ENCODE peak calls at places on chromosomes 13 and 19, in six cellular contexts. I, P, W, B, H and O are unnamed samples.

GRCh38 chr19:41350735-41351338 is 2.9 kb downstream of the TGFB1 start:
- DNase-seq in B (no peak), W (no peak), H (no peak), I (peak; percentile 70), P (no peak), O (no peak)

GRCh38 chr13:108326318-108326717 is 56.8 kb downstream of the TNFSF13B start:
- DNase-seq in P (no peak), W (no peak), I (no peak), B (peak; percentile 8), H (peak; percentile 13), O (no peak)

GRCh38 chr19:35128398-35129057 is 6.3 kb downstream of the LGI4 start:
- DNase-seq in W (no peak), I (no peak), B (no peak), H (no peak), P (no peak), O (no peak)

GRCh38 chr13:99043700-99044300 is 65.9 kb upstream of the DOCK9 start:
- DNase-seq in B (no peak), H (no peak), W (no peak), I (no peak), P (no peak), O (no peak)

GRCh38 chr13:83220241-83220640 is 662.0 kb downstream of the SLITRK1 start:
- DNase-seq in P (no peak), H (no peak), I (no peak), B (no peak), W (no peak), O (no peak)

GRCh38 chr19:14511245-14511625 is 7.0 kb downstream of the DNAJB1 start:
- DNase-seq in P (no peak), I (no peak), W (no peak), H (no peak), B (no peak), O (no peak)

GRCh38 chr13:44726214-44726613 is 150.1 kb upstream of the TSC22D1 start:
- DNase-seq in W (no peak), B (no peak), P (no peak), H (no peak), I (no peak), O (no peak)

GRCh38 chr13:58999851-59000250 is 1163.9 kb downstream of the DIAPH3 start:
- DNase-seq in I (no peak), P (no peak), H (no peak), W (no peak), B (no peak), O (no peak)

GRCh38 chr13:75299913-75300862 is 181.8 kb downstream of the TBC1D4 start:
- DNase-seq in W (no peak), I (no peak), H (no peak), P (no peak), B (peak; percentile 67), O (no peak)

GRCh38 chr19:44164673-44165512 is at the start of gene ZNF226:
- DNase-seq in H (peak; percentile 99), W (peak; percentile 52), B (peak; percentile 96), P (peak; percentile 80), I (peak; percentile 87), O (peak; percentile 46)

GRCh38 chr13:25752957-25753540 is 298.8 kb downstream of the SHISA2 start:
- DNase-seq in P (no peak), B (no peak), W (no peak), I (no peak), H (no peak), O (no peak)

GRCh38 chr19:40033989-40034560 is 22.0 kb downstream of the ZNF780B start:
- DNase-seq in B (no peak), H (no peak), P (no peak), W (no peak), I (no peak), O (no peak)

GRCh38 chr13:96967248-96967745 is 27.0 kb downstream of the OXGR1 start:
- DNase-seq in I (peak; percentile 54), W (no peak), H (peak; percentile 25), B (no peak), P (no peak), O (no peak)

GRCh38 chr13:79404361-79404760 is 1.7 kb downstream of the RBM26 start:
- DNase-seq in P (no peak), B (no peak), H (no peak), I (no peak), W (no peak), O (no peak)

GRCh38 chr13:51950722-51951121 is 60.5 kb downstream of the ATP7B start:
- DNase-seq in P (no peak), B (no peak), I (no peak), W (no peak), H (no peak), O (no peak)

GRCh38 chr13:72221276-72221962 is 354.4 kb upstream of the DACH1 start:
- DNase-seq in B (no peak), P (peak; percentile 75), H (peak; percentile 28), I (peak; percentile 17), W (no peak), O (no peak)

GRCh38 chr19:46970815-46971214 is 48.8 kb upstream of the NPAS1 start:
- DNase-seq in I (no peak), B (no peak), W (no peak), H (no peak), P (no peak), O (no peak)

GRCh38 chr19:38538386-38538785 is 79.4 kb downstream of the MAP4K1 start:
- DNase-seq in P (no peak), W (no peak), I (no peak), H (no peak), B (no peak), O (no peak)

GRCh38 chr19:33309826-33310225 is 7.5 kb upstream of the CEBPA start:
- DNase-seq in I (no peak), P (no peak), W (no peak), H (no peak), B (no peak), O (no peak)

GRCh38 chr19:33312065-33312464 is 9.7 kb upstream of the CEBPA start:
- DNase-seq in W (no peak), B (no peak), I (no peak), P (no peak), H (no peak), O (no peak)

GRCh38 chr19:33311326-33311682 is 9.0 kb upstream of the CEBPA start:
- DNase-seq in P (no peak), H (no peak), W (no peak), I (no peak), B (no peak), O (no peak)

GRCh38 chr19:33306853-33307792 is 4.8 kb upstream of the CEBPA start:
- DNase-seq in W (no peak), H (no peak), B (no peak), P (no peak), I (no peak), O (no peak)

DNA sequence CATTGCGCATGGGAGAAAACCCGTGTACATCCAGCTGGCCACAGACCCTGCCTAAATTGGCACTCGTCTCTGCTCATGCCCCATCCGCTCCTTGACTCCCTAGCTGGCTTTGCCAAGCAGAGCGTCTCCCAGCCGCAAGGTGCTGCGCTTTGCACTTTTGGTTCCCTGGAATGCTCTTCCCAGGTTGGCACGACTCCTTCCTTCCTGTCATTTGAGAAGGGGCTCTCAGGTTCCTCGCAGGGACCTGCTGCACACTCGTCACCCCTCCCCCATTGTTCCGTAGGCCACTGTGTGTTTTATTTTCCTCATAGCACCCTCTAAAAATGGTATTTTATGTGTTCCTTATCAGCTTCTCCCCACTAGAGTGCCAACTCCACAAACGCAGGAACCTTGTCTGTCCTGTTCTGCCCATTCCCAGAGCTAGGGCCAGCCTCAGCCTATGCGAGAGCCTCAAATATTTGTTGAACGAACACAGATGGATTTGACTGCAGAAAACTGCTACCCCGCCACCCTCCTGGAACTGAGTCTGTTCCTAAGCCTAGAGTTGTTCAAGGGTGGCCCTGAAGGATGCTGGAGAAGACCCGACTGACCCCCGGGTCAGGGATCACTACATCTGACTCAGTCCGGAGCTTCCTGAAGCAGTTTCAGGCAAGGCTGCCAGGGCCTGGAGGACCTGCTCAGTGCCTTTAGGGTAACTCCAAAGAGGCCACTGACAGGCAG is 8.4 kb upstream of the CEBPA start:
- DNase-seq in P (no peak), H (no peak), W (no peak), B (no peak), I (no peak), O (no peak)
- TF ChIP-seq TAF1 in P (no peak), H (no peak), W (no peak), B (no peak), I (no peak), O (no peak)

DNA sequence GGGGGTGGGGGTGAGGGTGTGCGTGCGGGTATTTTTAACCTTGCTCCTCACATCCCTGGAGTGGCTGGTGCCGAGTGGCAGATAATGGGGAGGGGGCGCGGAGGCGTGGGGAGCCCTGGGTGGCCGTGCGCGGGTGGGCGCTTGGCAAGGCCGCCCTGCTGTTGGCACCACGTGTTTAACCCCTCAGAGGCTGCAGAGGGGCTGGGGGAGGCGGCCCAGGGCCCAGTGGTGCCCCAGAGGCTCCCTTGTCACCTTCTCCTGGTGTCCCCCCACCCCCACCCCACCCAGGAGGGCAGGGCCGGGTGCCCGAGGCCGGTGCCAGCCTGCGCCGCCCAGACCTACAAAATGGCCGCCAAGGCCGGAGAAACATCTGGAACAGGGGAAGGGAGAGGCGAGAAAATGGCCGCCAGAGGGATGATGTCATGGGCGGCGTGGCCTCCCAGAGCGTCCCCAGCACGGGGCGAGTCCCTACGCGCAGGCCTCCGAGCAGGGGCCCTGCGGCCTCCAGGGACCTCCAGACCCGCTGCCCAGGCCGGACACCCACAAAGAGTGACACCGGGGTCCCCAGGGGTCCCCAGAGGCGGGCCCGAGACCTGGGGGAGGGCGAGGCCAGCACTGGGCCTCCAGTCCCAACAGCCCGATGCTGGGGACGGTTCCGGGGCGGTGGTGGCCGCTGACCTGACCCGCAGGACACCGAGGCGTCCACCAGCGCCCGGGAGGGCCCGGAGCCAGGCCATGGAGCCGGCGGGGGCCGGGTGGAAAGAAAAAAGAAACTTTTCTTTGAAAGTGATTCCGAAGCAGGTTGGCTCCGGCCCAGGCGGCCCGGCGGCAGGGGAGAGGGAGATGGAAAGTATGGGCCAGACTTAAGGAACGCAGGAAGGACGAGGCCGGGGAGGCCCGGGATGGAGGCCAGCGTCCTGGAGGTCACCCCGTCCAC is 38.2 kb downstream of the NFIC start:
- DNase-seq in B (no peak), P (no peak), I (no peak), W (no peak), H (no peak), O (no peak)
- TF ChIP-seq POLR2A in B (no peak), P (no peak), I (no peak), W (no peak), H (no peak), O (no peak)

GRCh38 chr13:94178625-94179244 is 300.7 kb downstream of the DCT start:
- DNase-seq in I (no peak), W (no peak), H (peak; percentile 53), P (no peak), B (no peak), O (no peak)
- TF ChIP-seq TAF1 in I (no peak), W (no peak), H (no peak), P (no peak), B (no peak), O (no peak)

DNA sequence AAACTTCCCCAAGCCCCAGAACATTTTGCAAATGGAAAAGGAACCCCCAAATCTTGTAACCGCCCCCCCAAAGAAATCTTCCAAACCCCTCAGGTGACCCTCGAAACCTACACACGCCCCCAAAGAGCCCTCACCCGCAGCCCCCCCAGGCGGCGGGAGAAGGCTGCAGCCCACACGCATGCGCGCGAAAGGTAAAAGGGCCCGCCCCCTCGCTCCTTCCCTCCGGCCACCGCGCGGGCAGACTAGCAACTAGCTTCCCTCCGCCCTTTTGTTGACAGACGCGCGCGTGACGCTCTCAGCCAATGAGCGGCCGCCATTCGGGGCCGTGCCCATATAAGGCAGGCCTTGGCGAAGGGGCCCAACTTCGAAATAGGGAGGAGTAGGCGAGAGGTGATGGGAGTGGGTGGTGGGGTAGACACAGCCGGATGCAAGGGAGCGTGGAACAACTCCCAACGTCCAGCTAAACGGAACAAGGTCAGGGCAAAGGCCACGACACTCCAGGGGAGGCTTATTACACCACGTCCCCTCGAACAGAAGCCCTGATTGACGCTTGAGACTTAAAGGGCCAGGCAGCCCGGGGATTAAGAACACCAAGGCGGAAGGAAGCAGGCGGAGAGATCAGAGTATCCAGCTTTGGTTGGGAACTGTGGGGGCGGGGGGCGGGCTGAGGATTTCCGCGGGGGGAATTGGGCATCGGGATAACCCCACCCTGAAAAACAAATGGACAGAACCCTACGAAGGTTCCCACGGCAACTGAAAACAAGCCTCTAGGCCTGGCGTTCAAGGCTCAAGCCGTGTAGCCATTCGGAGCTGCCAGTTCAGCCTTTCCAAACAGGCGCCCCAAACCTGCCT is 13.3 kb downstream of the FBXO46 start:
- DNase-seq in W (peak; percentile 98), B (peak; percentile 99), I (peak; percentile 97), H (peak; percentile 99), P (peak; percentile 98), O (peak; percentile 94)
- TF ChIP-seq POLR2A in W (peak; percentile 59), B (peak; percentile 70), I (peak; percentile 70), H (peak; percentile 41), P (no peak), O (peak; percentile 10)